ENCODE peak calls at places on chromosomes 1 and 21, in seven cellular contexts. G is mesendoderm, F is IMR-90, A is neuronal stem cell, H is H9, L is H1, C is mesenchymal stem cell. Q is an unnamed sample. For H3K4me1, the result is how much of the 10 kb centered on the place peaks cover.

GRCh38 chr1:147541672-147542548 is 609 bp downstream of the BCL9 start:
- DNase-seq in A (no peak), C (peak), G (peak), H (peak), F (peak), L (peak), Q (no peak)

GRCh38 chr1:165355977-165356811 is at the start of gene LMX1A:
- DNase-seq in F (no peak), A (no peak), H (peak), C (no peak), G (peak), L (peak), Q (no peak)

GRCh38 chr1:25550155-25550506 is 6.7 kb downstream of the LDLRAP1 start:
- DNase-seq in A (no peak), G (no peak), H (no peak), C (peak), L (no peak), F (peak), Q (no peak)

GRCh38 chr1:55056632-55056992 is 17.3 kb downstream of the PCSK9 start:
- DNase-seq in L (no peak), C (no peak), A (no peak), G (no peak), F (no peak), H (peak), Q (peak)

GRCh38 chr1:239387304-239388231 is 1.2 kb downstream of the CHRM3 start:
- DNase-seq in L (peak), G (peak), F (no peak), A (peak), C (no peak), H (peak), Q (peak)

GRCh38 chr21:17045214-17045835 is 467.5 kb upstream of the CXADR start:
- DNase-seq in G (peak), A (no peak), F (peak), L (no peak), C (peak), H (no peak), Q (no peak)

GRCh38 chr1:211613951-211614350 is 35.0 kb upstream of the SLC30A1 start:
- DNase-seq in C (no peak), H (no peak), F (no peak), A (no peak), G (peak), L (no peak), Q (no peak)

GRCh38 chr21:38460171-38460742 is 38.0 kb downstream of the ERG start:
- DNase-seq in A (no peak), C (peak), G (no peak), L (no peak), F (peak), H (no peak), Q (no peak)

GRCh38 chr1:174352117-174352516 is 95.6 kb upstream of the GPR52 start:
- DNase-seq in G (no peak), A (no peak), C (no peak), F (no peak), H (no peak), L (no peak), Q (no peak)

GRCh38 chr1:89466307-89466925 is 58.2 kb upstream of the LRRC8B start:
- DNase-seq in F (no peak), C (no peak), L (no peak), A (no peak), G (no peak), H (no peak), Q (no peak)

GRCh38 chr1:208988811-208989222 is 594.7 kb upstream of the CAMK1G start:
- DNase-seq in A (no peak), H (no peak), L (no peak), G (no peak), C (peak), F (no peak), Q (no peak)

GRCh38 chr1:65021792-65022191 is 55.4 kb upstream of the JAK1 start:
- DNase-seq in H (no peak), G (no peak), L (no peak), C (no peak), A (no peak), F (no peak), Q (no peak)

GRCh38 chr21:31555741-31556191 is 103.7 kb upstream of the SOD1 start:
- DNase-seq in L (peak), G (peak), C (no peak), F (no peak), H (peak), A (peak), Q (no peak)

GRCh38 chr1:3212453-3213230 is 143.6 kb downstream of the PRDM16 start:
- DNase-seq in H (no peak), L (no peak), C (no peak), A (no peak), G (no peak), F (no peak), Q (no peak)

GRCh38 chr1:156600733-156601121 is 552 bp downstream of the GPATCH4 start:
- DNase-seq in H (no peak), L (no peak), C (no peak), F (no peak), A (no peak), G (no peak), Q (no peak)

GRCh38 chr21:29130234-29130993 is at the start of gene MAP3K7CL:
- DNase-seq in F (peak), H (no peak), C (peak), A (no peak), L (no peak), G (peak), Q (peak)

GRCh38 chr1:225880210-225880584 is 2.0 kb downstream of the TMEM63A start:
- DNase-seq in L (no peak), G (no peak), A (no peak), H (no peak), F (no peak), C (no peak), Q (no peak)

GRCh38 chr1:39348278-39348677 is 143.2 kb upstream of the BMP8A start:
- DNase-seq in G (no peak), C (no peak), H (no peak), A (no peak), L (no peak), F (no peak), Q (no peak)

GRCh38 chr21:40936151-40936550 is 89.2 kb upstream of the DSCAM start:
- DNase-seq in C (no peak), A (no peak), F (no peak), H (no peak), G (no peak), L (no peak), Q (no peak)

GRCh38 chr1:104856518-104856917 is 1106.8 kb downstream of the AMY1C start:
- DNase-seq in A (no peak), F (no peak), L (no peak), G (no peak), C (no peak), H (no peak), Q (no peak)

GRCh38 chr21:45639206-45640000 is 4.1 kb upstream of the PCBP3 start:
- DNase-seq in A (no peak), G (no peak), L (no peak), H (no peak), F (no peak), C (peak), Q (no peak)

DNA sequence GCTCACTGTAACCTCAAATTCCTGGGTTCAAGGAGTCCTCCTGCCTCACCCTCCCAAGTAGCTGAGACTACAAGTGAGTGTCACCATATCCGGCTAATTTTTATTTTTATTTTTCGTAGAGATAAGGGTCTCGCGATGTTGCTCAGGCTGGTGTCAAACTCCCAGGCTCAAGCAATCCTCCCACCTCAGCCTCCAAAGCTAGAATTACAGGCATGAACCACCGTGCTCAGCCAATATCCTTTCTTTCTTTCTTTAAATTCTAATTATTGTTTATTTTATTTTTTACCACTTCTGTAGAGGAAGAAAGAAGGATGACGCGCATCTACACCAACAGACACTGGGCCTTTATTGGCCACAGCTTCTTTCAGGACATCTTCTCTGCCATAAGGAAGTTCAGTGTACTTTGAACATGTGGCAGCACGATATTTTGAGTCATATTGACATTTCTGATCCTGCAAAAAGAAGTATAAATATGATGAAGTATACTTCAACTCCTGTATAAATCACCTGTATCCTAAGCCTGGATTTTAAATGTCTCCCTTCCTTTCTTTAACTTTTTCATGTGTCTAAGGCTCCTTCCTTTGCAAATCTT is 15.8 kb downstream of the CTSS start:
- DNase-seq in H (no peak), C (no peak), L (no peak), G (no peak), A (no peak), F (no peak), Q (no peak)
- H3K23ac ChIP-seq in H (no peak), C (no peak), L (no peak), G (no peak), A (no peak), F (no peak), Q (no peak)

GRCh38 chr1:9706178-9706577 is 54.6 kb downstream of the PIK3CD start:
- DNase-seq in A (no peak), H (no peak), C (no peak), F (no peak), G (no peak), L (no peak), Q (no peak)

GRCh38 chr1:9701661-9702060 is 50.1 kb downstream of the PIK3CD start:
- DNase-seq in A (no peak), C (no peak), F (no peak), G (no peak), L (no peak), H (no peak), Q (peak)

GRCh38 chr1:9703165-9703509 is 51.6 kb downstream of the PIK3CD start:
- DNase-seq in G (no peak), H (no peak), F (no peak), C (no peak), A (no peak), L (no peak), Q (no peak)

GRCh38 chr1:9703681-9704080 is 52.1 kb downstream of the PIK3CD start:
- DNase-seq in L (no peak), F (no peak), C (no peak), G (no peak), A (no peak), H (no peak), Q (no peak)

GRCh38 chr1:9705337-9706098 is 54.0 kb downstream of the PIK3CD start:
- DNase-seq in A (no peak), C (no peak), F (peak), H (no peak), L (no peak), G (no peak), Q (peak)
- H3K4me1 ChIP-seq in A (under half), C (under half), F (under half), H (under half), L (under half), G (under half), Q (under half)

DNA sequence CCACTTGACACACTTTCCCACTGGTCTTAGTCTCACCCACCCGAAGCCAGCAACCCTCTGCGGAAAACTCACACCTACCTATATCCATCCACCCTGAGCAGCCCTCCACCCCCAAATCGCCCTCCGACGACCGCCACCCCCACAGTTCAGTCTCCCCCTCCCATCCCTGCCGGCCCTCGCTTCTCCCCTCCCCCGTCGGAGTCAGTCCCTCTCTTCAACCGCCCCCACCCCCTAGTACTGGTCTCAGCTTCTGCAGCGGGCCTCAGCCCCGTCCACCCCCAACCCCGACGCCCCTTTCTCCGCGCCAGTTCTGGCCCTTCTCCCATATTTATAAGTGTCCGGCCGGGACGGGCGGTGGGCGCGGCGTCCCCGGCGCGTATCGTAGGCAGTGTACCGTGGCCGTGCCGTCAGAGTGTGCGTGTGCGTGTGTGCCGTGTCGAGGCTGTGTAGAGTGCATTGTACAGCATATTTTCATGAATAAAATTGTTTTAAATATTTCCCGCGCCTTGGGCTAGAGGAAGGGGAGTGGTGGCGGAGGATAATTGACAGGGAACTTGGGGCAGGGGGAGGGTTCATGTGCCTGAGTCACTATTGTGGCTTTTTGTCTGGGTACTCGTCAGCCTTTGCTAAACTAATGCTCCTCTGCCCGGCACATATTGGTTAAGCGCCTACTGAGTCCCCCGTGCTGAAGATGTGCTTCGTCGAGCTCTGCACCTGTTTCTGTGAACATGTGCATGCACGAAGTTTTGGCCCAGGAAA is 22.0 kb downstream of the FOXO6 start:
- DNase-seq in C (peak), F (peak), G (peak), A (no peak), L (no peak), H (no peak), Q (no peak)
- H3K27ac ChIP-seq in C (no peak), F (no peak), G (no peak), A (no peak), L (no peak), H (no peak), Q (no peak)

GRCh38 chr21:43312011-43312410 is 114.9 kb downstream of the SIK1 start:
- DNase-seq in F (no peak), H (no peak), C (no peak), A (no peak), L (no peak), G (no peak), Q (no peak)

GRCh38 chr21:43311303-43311817 is 115.6 kb downstream of the SIK1 start:
- DNase-seq in L (no peak), A (no peak), H (no peak), F (no peak), G (no peak), C (no peak), Q (no peak)

GRCh38 chr21:43313221-43313938 is 113.6 kb downstream of the SIK1 start:
- DNase-seq in A (no peak), C (no peak), H (no peak), G (no peak), L (no peak), F (no peak), Q (no peak)

GRCh38 chr21:43313939-43314405 is 113.0 kb downstream of the SIK1 start:
- DNase-seq in H (no peak), F (no peak), L (no peak), C (no peak), A (no peak), G (no peak), Q (no peak)

DNA sequence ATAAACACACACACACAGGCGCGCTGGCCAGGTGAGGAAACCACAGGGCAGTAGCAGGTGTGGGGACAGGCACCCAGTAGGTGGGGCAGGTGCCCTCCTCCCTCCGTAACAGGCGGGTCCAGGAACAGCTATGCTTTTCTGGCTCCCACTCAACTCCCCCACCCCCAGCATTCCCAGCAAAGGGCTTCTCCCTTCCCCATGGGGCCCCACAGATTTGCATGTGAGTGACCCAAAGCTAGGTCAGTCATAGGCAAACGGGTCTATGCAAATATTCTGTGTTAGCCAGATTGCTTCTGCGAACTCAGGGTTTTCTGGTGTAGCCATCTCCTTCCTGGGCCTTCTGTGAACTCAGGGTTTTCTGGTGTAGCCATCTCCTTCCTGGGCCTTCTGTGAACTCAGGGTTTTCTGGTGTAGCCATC is 114.2 kb downstream of the SIK1 start:
- DNase-seq in G (no peak), F (no peak), L (no peak), A (no peak), C (no peak), H (peak), Q (no peak)
- H3K23ac ChIP-seq in G (no peak), F (no peak), L (no peak), A (peak), C (no peak), H (no peak), Q (no peak)